ENCODE peak calls at places on chromosomes 13 and 19, in ten cellular contexts. One of them, this sample, is unnamed.
A peak's percentile ranks its signal among the peaks of the same experiment; 100 is the strongest.

GRCh38 chr13:36778083-36778671 is 40.8 kb upstream of the RFXAP start:
- DNase-seq in lower lobe of right lung: no peak
- DNase-seq in spleen: no peak
- DNase-seq in pancreas: no peak
- DNase-seq in stomach: no peak
- DNase-seq in adipocyte: peak; percentile 69
- DNase-seq in BE2C: no peak
- DNase-seq in transverse colon: no peak
- DNase-seq in sigmoid colon: no peak
- DNase-seq in CD4-positive, CD25-positive, alpha-beta regulatory T cell: no peak
- DNase-seq in this sample: no peak

GRCh38 chr19:46133777-46134231 is 9.3 kb upstream of the IGFL3 start:
- DNase-seq in lower lobe of right lung: no peak
- DNase-seq in spleen: no peak
- DNase-seq in pancreas: no peak
- DNase-seq in stomach: no peak
- DNase-seq in adipocyte: no peak
- DNase-seq in BE2C: no peak
- DNase-seq in transverse colon: no peak
- DNase-seq in sigmoid colon: no peak
- DNase-seq in CD4-positive, CD25-positive, alpha-beta regulatory T cell: no peak
- DNase-seq in this sample: no peak

GRCh38 chr13:77384999-77385398 is 58.1 kb upstream of the MYCBP2 start:
- DNase-seq in lower lobe of right lung: no peak
- DNase-seq in spleen: no peak
- DNase-seq in pancreas: no peak
- DNase-seq in stomach: no peak
- DNase-seq in adipocyte: peak; percentile 48
- DNase-seq in BE2C: no peak
- DNase-seq in transverse colon: no peak
- DNase-seq in sigmoid colon: no peak
- DNase-seq in CD4-positive, CD25-positive, alpha-beta regulatory T cell: no peak
- DNase-seq in this sample: no peak

GRCh38 chr19:5824791-5825577 is 14.5 kb downstream of the FUT6 start:
- DNase-seq in lower lobe of right lung: no peak
- DNase-seq in spleen: no peak
- DNase-seq in pancreas: no peak
- DNase-seq in stomach: no peak
- DNase-seq in adipocyte: no peak
- DNase-seq in BE2C: no peak
- DNase-seq in transverse colon: no peak
- DNase-seq in sigmoid colon: no peak
- DNase-seq in CD4-positive, CD25-positive, alpha-beta regulatory T cell: no peak
- DNase-seq in this sample: no peak

GRCh38 chr19:1283917-1284292 is 1.8 kb upstream of the EFNA2 start:
- DNase-seq in lower lobe of right lung: no peak
- DNase-seq in spleen: no peak
- DNase-seq in pancreas: peak; percentile 25
- DNase-seq in stomach: no peak
- DNase-seq in adipocyte: no peak
- DNase-seq in BE2C: no peak
- DNase-seq in transverse colon: no peak
- DNase-seq in sigmoid colon: no peak
- DNase-seq in CD4-positive, CD25-positive, alpha-beta regulatory T cell: no peak
- DNase-seq in this sample: peak; percentile 73

GRCh38 chr13:98172570-98173405 is 4.3 kb downstream of the RNF113B start:
- DNase-seq in lower lobe of right lung: no peak
- DNase-seq in spleen: no peak
- DNase-seq in pancreas: no peak
- DNase-seq in stomach: no peak
- DNase-seq in adipocyte: peak; percentile 58
- DNase-seq in BE2C: no peak
- DNase-seq in transverse colon: no peak
- DNase-seq in sigmoid colon: no peak
- DNase-seq in CD4-positive, CD25-positive, alpha-beta regulatory T cell: no peak
- DNase-seq in this sample: no peak

GRCh38 chr19:47228937-47229673 is 1.9 kb downstream of the BBC3 start:
- DNase-seq in lower lobe of right lung: no peak
- DNase-seq in spleen: no peak
- DNase-seq in pancreas: no peak
- DNase-seq in stomach: no peak
- DNase-seq in adipocyte: peak; percentile 64
- DNase-seq in BE2C: peak; percentile 29
- DNase-seq in transverse colon: peak; percentile 29
- DNase-seq in sigmoid colon: peak; percentile 67
- DNase-seq in CD4-positive, CD25-positive, alpha-beta regulatory T cell: peak; percentile 48
- DNase-seq in this sample: no peak

GRCh38 chr13:32940601-32941000 is 75.6 kb upstream of the KL start:
- DNase-seq in lower lobe of right lung: no peak
- DNase-seq in spleen: no peak
- DNase-seq in pancreas: no peak
- DNase-seq in stomach: no peak
- DNase-seq in adipocyte: peak; percentile 28
- DNase-seq in BE2C: peak; percentile 74
- DNase-seq in transverse colon: no peak
- DNase-seq in sigmoid colon: no peak
- DNase-seq in CD4-positive, CD25-positive, alpha-beta regulatory T cell: no peak
- DNase-seq in this sample: peak; percentile 87

DNA sequence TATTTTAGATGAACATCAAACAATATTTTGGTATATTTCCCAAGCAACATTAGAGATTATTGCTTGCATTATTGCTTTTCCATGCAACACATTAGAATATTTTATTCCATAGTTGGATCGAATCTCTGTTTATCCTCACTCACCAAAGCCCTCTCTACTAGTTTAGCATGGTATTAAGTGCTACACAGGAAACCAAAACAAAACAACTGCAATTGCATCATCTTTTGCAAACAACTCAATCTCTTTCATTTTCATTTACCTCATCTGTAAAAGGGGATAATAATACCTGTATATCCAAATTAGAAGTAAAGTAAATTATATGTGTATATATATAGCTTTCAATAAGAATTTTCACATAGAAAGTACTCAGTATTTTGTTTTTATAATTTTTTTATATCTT is 147.8 kb upstream of the PCDH9 start:
- DNase-seq in lower lobe of right lung: no peak
- DNase-seq in spleen: no peak
- DNase-seq in pancreas: no peak
- DNase-seq in stomach: no peak
- DNase-seq in adipocyte: no peak
- DNase-seq in BE2C: no peak
- DNase-seq in transverse colon: no peak
- DNase-seq in sigmoid colon: no peak
- DNase-seq in CD4-positive, CD25-positive, alpha-beta regulatory T cell: no peak
- DNase-seq in this sample: no peak
- H3K4me3 ChIP-seq in lower lobe of right lung: no peak overlapping the region
- H3K4me3 ChIP-seq in spleen: no peak overlapping the region
- H3K4me3 ChIP-seq in pancreas: no peak overlapping the region
- H3K4me3 ChIP-seq in stomach: no peak overlapping the region
- H3K4me3 ChIP-seq in adipocyte: no peak overlapping the region
- H3K4me3 ChIP-seq in BE2C: no peak overlapping the region
- H3K4me3 ChIP-seq in transverse colon: no peak overlapping the region
- H3K4me3 ChIP-seq in sigmoid colon: no peak overlapping the region
- H3K4me3 ChIP-seq in CD4-positive, CD25-positive, alpha-beta regulatory T cell: no peak overlapping the region
- H3K4me3 ChIP-seq in this sample: no peak overlapping the region

GRCh38 chr13:94590744-94591143 is 5.2 kb downstream of the TGDS start:
- DNase-seq in lower lobe of right lung: no peak
- DNase-seq in spleen: no peak
- DNase-seq in pancreas: no peak
- DNase-seq in stomach: no peak
- DNase-seq in adipocyte: no peak
- DNase-seq in BE2C: no peak
- DNase-seq in transverse colon: no peak
- DNase-seq in sigmoid colon: no peak
- DNase-seq in CD4-positive, CD25-positive, alpha-beta regulatory T cell: no peak
- DNase-seq in this sample: no peak

GRCh38 chr13:94588575-94588974 is 7.4 kb downstream of the TGDS start:
- DNase-seq in lower lobe of right lung: no peak
- DNase-seq in spleen: no peak
- DNase-seq in pancreas: no peak
- DNase-seq in stomach: no peak
- DNase-seq in adipocyte: no peak
- DNase-seq in BE2C: no peak
- DNase-seq in transverse colon: no peak
- DNase-seq in sigmoid colon: no peak
- DNase-seq in CD4-positive, CD25-positive, alpha-beta regulatory T cell: no peak
- DNase-seq in this sample: no peak

GRCh38 chr13:94585543-94586101 is 10.3 kb downstream of the TGDS start:
- DNase-seq in lower lobe of right lung: no peak
- DNase-seq in spleen: no peak
- DNase-seq in pancreas: no peak
- DNase-seq in stomach: no peak
- DNase-seq in adipocyte: no peak
- DNase-seq in BE2C: no peak
- DNase-seq in transverse colon: no peak
- DNase-seq in sigmoid colon: no peak
- DNase-seq in CD4-positive, CD25-positive, alpha-beta regulatory T cell: no peak
- DNase-seq in this sample: no peak

GRCh38 chr13:94583926-94584325 is 12.0 kb downstream of the TGDS start:
- DNase-seq in lower lobe of right lung: no peak
- DNase-seq in spleen: no peak
- DNase-seq in pancreas: no peak
- DNase-seq in stomach: no peak
- DNase-seq in adipocyte: no peak
- DNase-seq in BE2C: no peak
- DNase-seq in transverse colon: no peak
- DNase-seq in sigmoid colon: no peak
- DNase-seq in CD4-positive, CD25-positive, alpha-beta regulatory T cell: no peak
- DNase-seq in this sample: no peak

GRCh38 chr13:94586371-94586770 is 9.6 kb downstream of the TGDS start:
- DNase-seq in lower lobe of right lung: no peak
- DNase-seq in spleen: no peak
- DNase-seq in pancreas: no peak
- DNase-seq in stomach: no peak
- DNase-seq in adipocyte: no peak
- DNase-seq in BE2C: no peak
- DNase-seq in transverse colon: no peak
- DNase-seq in sigmoid colon: no peak
- DNase-seq in CD4-positive, CD25-positive, alpha-beta regulatory T cell: no peak
- DNase-seq in this sample: no peak
- H3K4me1 ChIP-seq in lower lobe of right lung: no peaks in the 10 kb centered on the region
- H3K4me1 ChIP-seq in spleen: peaks cover 7% of the 10 kb centered on the region
- H3K4me1 ChIP-seq in pancreas: no peaks in the 10 kb centered on the region
- H3K4me1 ChIP-seq in stomach: peaks cover 36% of the 10 kb centered on the region
- H3K4me1 ChIP-seq in adipocyte: peaks cover 13% of the 10 kb centered on the region
- H3K4me1 ChIP-seq in BE2C: no peaks in the 10 kb centered on the region
- H3K4me1 ChIP-seq in transverse colon: peaks cover 3% of the 10 kb centered on the region
- H3K4me1 ChIP-seq in sigmoid colon: no peaks in the 10 kb centered on the region
- H3K4me1 ChIP-seq in CD4-positive, CD25-positive, alpha-beta regulatory T cell: peaks cover 8% of the 10 kb centered on the region
- H3K4me1 ChIP-seq in this sample: no peaks in the 10 kb centered on the region

DNA sequence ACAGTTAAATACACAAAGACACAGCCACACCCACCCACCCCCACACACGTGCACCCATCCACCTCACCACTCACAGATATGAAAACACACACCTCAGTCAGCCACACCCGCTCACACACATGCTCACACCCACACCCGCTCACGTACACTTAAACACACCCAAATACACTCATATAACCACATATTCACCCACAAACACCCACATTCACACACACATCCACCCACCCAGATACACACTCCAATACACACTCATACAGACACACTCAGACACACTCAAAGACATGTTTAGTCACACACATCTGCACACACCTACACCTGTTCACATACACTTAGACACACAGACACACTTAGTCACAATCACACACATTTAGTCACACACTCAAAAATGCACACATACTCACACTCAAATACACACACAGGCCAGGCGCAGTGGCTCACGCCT is 30.6 kb downstream of the ADGRL1 start:
- DNase-seq in lower lobe of right lung: no peak
- DNase-seq in spleen: no peak
- DNase-seq in pancreas: no peak
- DNase-seq in stomach: no peak
- DNase-seq in adipocyte: no peak
- DNase-seq in BE2C: no peak
- DNase-seq in transverse colon: no peak
- DNase-seq in sigmoid colon: no peak
- DNase-seq in CD4-positive, CD25-positive, alpha-beta regulatory T cell: no peak
- DNase-seq in this sample: no peak
- H3K36me3 ChIP-seq in lower lobe of right lung: peaks cover 49% of the 10 kb centered on the region
- H3K36me3 ChIP-seq in spleen: peaks cover 37% of the 10 kb centered on the region
- H3K36me3 ChIP-seq in pancreas: no peaks in the 10 kb centered on the region
- H3K36me3 ChIP-seq in stomach: peaks cover 70% of the 10 kb centered on the region
- H3K36me3 ChIP-seq in adipocyte: peaks cover 9% of the 10 kb centered on the region
- H3K36me3 ChIP-seq in BE2C: peaks cover 62% of the 10 kb centered on the region
- H3K36me3 ChIP-seq in transverse colon: no peaks in the 10 kb centered on the region
- H3K36me3 ChIP-seq in sigmoid colon: peaks cover 27% of the 10 kb centered on the region
- H3K36me3 ChIP-seq in CD4-positive, CD25-positive, alpha-beta regulatory T cell: no peaks in the 10 kb centered on the region
- H3K36me3 ChIP-seq in this sample: peaks cover 8% of the 10 kb centered on the region

DNA sequence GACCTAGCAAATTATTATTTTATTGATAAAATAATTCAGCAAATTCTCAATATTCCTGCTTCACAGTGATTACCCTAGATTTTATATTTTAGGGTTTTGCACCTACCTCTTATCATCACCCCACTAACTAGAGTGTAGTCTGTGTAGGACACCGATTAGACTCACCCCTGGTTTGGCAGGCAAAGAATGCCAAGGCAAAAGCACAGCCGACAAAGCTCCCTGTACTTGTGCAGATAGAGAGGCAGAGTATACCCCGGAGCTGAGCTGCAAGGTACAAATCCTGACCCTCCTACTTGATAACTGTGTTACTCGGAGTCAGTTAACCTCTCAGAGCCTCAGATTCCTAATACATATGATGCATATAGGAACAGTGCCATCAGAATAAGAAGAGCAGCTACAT is 225.7 kb downstream of the ENOX1 start:
- DNase-seq in lower lobe of right lung: no peak
- DNase-seq in spleen: no peak
- DNase-seq in pancreas: no peak
- DNase-seq in stomach: no peak
- DNase-seq in adipocyte: no peak
- DNase-seq in BE2C: no peak
- DNase-seq in transverse colon: no peak
- DNase-seq in sigmoid colon: no peak
- DNase-seq in CD4-positive, CD25-positive, alpha-beta regulatory T cell: no peak
- DNase-seq in this sample: no peak
- H3K4me3 ChIP-seq in lower lobe of right lung: no peak overlapping the region
- H3K4me3 ChIP-seq in spleen: no peak overlapping the region
- H3K4me3 ChIP-seq in pancreas: no peak overlapping the region
- H3K4me3 ChIP-seq in stomach: no peak overlapping the region
- H3K4me3 ChIP-seq in adipocyte: no peak overlapping the region
- H3K4me3 ChIP-seq in BE2C: no peak overlapping the region
- H3K4me3 ChIP-seq in transverse colon: no peak overlapping the region
- H3K4me3 ChIP-seq in sigmoid colon: no peak overlapping the region
- H3K4me3 ChIP-seq in CD4-positive, CD25-positive, alpha-beta regulatory T cell: no peak overlapping the region
- H3K4me3 ChIP-seq in this sample: no peak overlapping the region

GRCh38 chr13:78658630-78659449 is at the start of gene OBI1:
- DNase-seq in lower lobe of right lung: peak; percentile 95
- DNase-seq in spleen: peak; percentile 98
- DNase-seq in pancreas: peak; percentile 84
- DNase-seq in stomach: peak; percentile 94
- DNase-seq in adipocyte: peak; percentile 96
- DNase-seq in BE2C: peak; percentile 91
- DNase-seq in transverse colon: peak; percentile 95
- DNase-seq in sigmoid colon: peak; percentile 95
- DNase-seq in CD4-positive, CD25-positive, alpha-beta regulatory T cell: peak; percentile 91
- DNase-seq in this sample: peak; percentile 96
- H3K4me1 ChIP-seq in lower lobe of right lung: peaks cover 12% of the 10 kb centered on the region
- H3K4me1 ChIP-seq in spleen: peaks cover 45% of the 10 kb centered on the region
- H3K4me1 ChIP-seq in pancreas: peaks cover 5% of the 10 kb centered on the region
- H3K4me1 ChIP-seq in stomach: peaks cover 35% of the 10 kb centered on the region
- H3K4me1 ChIP-seq in adipocyte: peaks cover 11% of the 10 kb centered on the region
- H3K4me1 ChIP-seq in BE2C: no peaks in the 10 kb centered on the region
- H3K4me1 ChIP-seq in transverse colon: peaks cover 25% of the 10 kb centered on the region
- H3K4me1 ChIP-seq in sigmoid colon: peaks cover 20% of the 10 kb centered on the region
- H3K4me1 ChIP-seq in CD4-positive, CD25-positive, alpha-beta regulatory T cell: peaks cover 25% of the 10 kb centered on the region
- H3K4me1 ChIP-seq in this sample: peaks cover 7% of the 10 kb centered on the region

This sample was measured in kidney.